ENCODE peak calls at places on chromosomes 6 and 20, in six cellular contexts. One of them, this sample, is unnamed.
A peak's percentile ranks its signal among the peaks of the same experiment; 100 is the strongest.

GRCh38 chr6:85360794-85361642 is 88.9 kb upstream of the NT5E start:
- DNase-seq in effector memory CD8-positive, alpha-beta T cell: no peak
- DNase-seq in EH: peak; percentile 99
- DNase-seq in activated CD8-positive, alpha-beta T cell treated with anti-CD3 and anti-CD28 coated beads for 36 hours: peak; percentile 8
- DNase-seq in omental fat pad: no peak
- DNase-seq in SJSA1: peak; percentile 93
- DNase-seq in this sample: peak; percentile 22

GRCh38 chr20:11452326-11452725 is 465.4 kb upstream of the BTBD3 start:
- DNase-seq in SJSA1: no peak
- DNase-seq in EH: peak; percentile 74
- DNase-seq in omental fat pad: no peak
- DNase-seq in activated CD8-positive, alpha-beta T cell treated with anti-CD3 and anti-CD28 coated beads for 36 hours: no peak
- DNase-seq in effector memory CD8-positive, alpha-beta T cell: no peak
- DNase-seq in this sample: no peak

GRCh38 chr20:45919951-45920794 is 8.2 kb upstream of the PLTP start:
- DNase-seq in effector memory CD8-positive, alpha-beta T cell: no peak
- DNase-seq in SJSA1: no peak
- DNase-seq in activated CD8-positive, alpha-beta T cell treated with anti-CD3 and anti-CD28 coated beads for 36 hours: no peak
- DNase-seq in omental fat pad: no peak
- DNase-seq in EH: peak; percentile 33
- DNase-seq in this sample: no peak

GRCh38 chr6:87731818-87732661 is 30.0 kb upstream of the AKIRIN2 start:
- DNase-seq in activated CD8-positive, alpha-beta T cell treated with anti-CD3 and anti-CD28 coated beads for 36 hours: peak; percentile 51
- DNase-seq in effector memory CD8-positive, alpha-beta T cell: no peak
- DNase-seq in omental fat pad: peak; percentile 85
- DNase-seq in SJSA1: peak; percentile 62
- DNase-seq in EH: peak; percentile 86
- DNase-seq in this sample: peak; percentile 97

GRCh38 chr20:44400671-44401051 is 45.2 kb downstream of the HNF4A start:
- DNase-seq in activated CD8-positive, alpha-beta T cell treated with anti-CD3 and anti-CD28 coated beads for 36 hours: no peak
- DNase-seq in omental fat pad: no peak
- DNase-seq in SJSA1: no peak
- DNase-seq in effector memory CD8-positive, alpha-beta T cell: no peak
- DNase-seq in EH: no peak
- DNase-seq in this sample: no peak

GRCh38 chr6:88422831-88423230 is 256.7 kb upstream of the CNR1 start:
- DNase-seq in activated CD8-positive, alpha-beta T cell treated with anti-CD3 and anti-CD28 coated beads for 36 hours: no peak
- DNase-seq in effector memory CD8-positive, alpha-beta T cell: no peak
- DNase-seq in SJSA1: no peak
- DNase-seq in omental fat pad: no peak
- DNase-seq in EH: peak; percentile 9
- DNase-seq in this sample: no peak

GRCh38 chr20:62088258-62089127 is 22.8 kb upstream of the TAF4 start:
- DNase-seq in omental fat pad: no peak
- DNase-seq in activated CD8-positive, alpha-beta T cell treated with anti-CD3 and anti-CD28 coated beads for 36 hours: peak; percentile 12
- DNase-seq in SJSA1: peak; percentile 83
- DNase-seq in EH: peak; percentile 76
- DNase-seq in effector memory CD8-positive, alpha-beta T cell: no peak
- DNase-seq in this sample: no peak

GRCh38 chr6:124963416-124964083 is 1.3 kb downstream of the RNF217 start:
- DNase-seq in activated CD8-positive, alpha-beta T cell treated with anti-CD3 and anti-CD28 coated beads for 36 hours: no peak
- DNase-seq in omental fat pad: no peak
- DNase-seq in effector memory CD8-positive, alpha-beta T cell: no peak
- DNase-seq in SJSA1: peak; percentile 81
- DNase-seq in EH: peak; percentile 70
- DNase-seq in this sample: no peak

GRCh38 chr6:127950566-127951141 is 49.8 kb upstream of the THEMIS start:
- DNase-seq in EH: no peak
- DNase-seq in activated CD8-positive, alpha-beta T cell treated with anti-CD3 and anti-CD28 coated beads for 36 hours: no peak
- DNase-seq in SJSA1: no peak
- DNase-seq in omental fat pad: no peak
- DNase-seq in effector memory CD8-positive, alpha-beta T cell: no peak
- DNase-seq in this sample: no peak

This sample was measured in breast epithelium.